ENCODE peak calls at places on chromosome 21, in six cellular contexts. H is HT1080; J is choroid plexus epithelial cell; P is stimulated activated CD4-positive, alpha-beta T cell treated with anti-CD3 and anti-CD28 coated beads, Interleukin-1b, Interleukin-23, amount 100 ng/mL, for 48 hours; C is amniotic stem cell; D is GDM1. W is an unnamed sample.
A peak's percentile ranks its signal among the peaks of the same experiment; 100 is the strongest.

GRCh38 chr21:41639336-41639735 is 127.5 kb downstream of the RIPK4 start:
- DNase-seq in H (no peak), J (no peak), P (no peak), C (no peak), D (no peak), W (no peak)

GRCh38 chr21:39885119-39885848 is 18.0 kb downstream of the PCP4 start:
- DNase-seq in H (no peak), J (no peak), P (no peak), C (no peak), D (no peak), W (no peak)

GRCh38 chr21:45297869-45298268 is 10.2 kb upstream of the POFUT2 start:
- DNase-seq in H (no peak), J (no peak), P (no peak), C (no peak), D (no peak), W (no peak)

GRCh38 chr21:45506836-45507522 is 35.3 kb downstream of the SLC19A1 start:
- DNase-seq in H (no peak), J (no peak), P (no peak), C (no peak), D (no peak), W (no peak)

GRCh38 chr21:46093668-46094400 is 4.1 kb upstream of the COL6A2 start:
- DNase-seq in H (no peak), J (no peak), P (no peak), C (no peak), D (no peak), W (no peak)

GRCh38 chr21:39575778-39576177 is 37.0 kb upstream of the B3GALT5 start:
- DNase-seq in H (peak; percentile 54), J (peak; percentile 31), P (no peak), C (no peak), D (no peak), W (no peak)

GRCh38 chr21:15094706-15095105 is 29.9 kb upstream of the NRIP1 start:
- DNase-seq in H (no peak), J (no peak), P (no peak), C (no peak), D (no peak), W (no peak)

GRCh38 chr21:18832950-18833349 is 429.4 kb upstream of the TMPRSS15 start:
- DNase-seq in H (peak; percentile 94), J (peak; percentile 77), P (no peak), C (no peak), D (no peak), W (no peak)

GRCh38 chr21:37367758-37368535 is 1.4 kb downstream of the DYRK1A start:
- DNase-seq in H (peak; percentile 57), J (peak; percentile 49), P (peak; percentile 33), C (no peak), D (no peak), W (peak; percentile 31)

GRCh38 chr21:38798081-38798480 is 7.6 kb upstream of the ETS2 start:
- DNase-seq in H (no peak), J (no peak), P (no peak), C (no peak), D (no peak), W (no peak)

GRCh38 chr21:29987762-29988161 is 48.0 kb upstream of the GRIK1 start:
- DNase-seq in H (no peak), J (no peak), P (no peak), C (no peak), D (no peak), W (no peak)

GRCh38 chr21:44253832-44254700 is 7.6 kb downstream of the DNMT3L start:
- DNase-seq in H (no peak), J (no peak), P (no peak), C (no peak), D (peak; percentile 23), W (no peak)

GRCh38 chr21:42187976-42188653 is 30.8 kb upstream of the ABCG1 start:
- DNase-seq in H (peak; percentile 42), J (peak; percentile 36), P (peak; percentile 82), C (no peak), D (peak; percentile 92), W (no peak)

GRCh38 chr21:16821588-16821987 is 691.3 kb upstream of the CXADR start:
- DNase-seq in H (no peak), J (peak; percentile 59), P (no peak), C (no peak), D (no peak), W (no peak)

GRCh38 chr21:46617267-46618051 is 12.6 kb upstream of the S100B start:
- DNase-seq in H (peak; percentile 48), J (peak; percentile 72), P (no peak), C (no peak), D (no peak), W (no peak)

GRCh38 chr21:46556802-46557201 is 48.1 kb downstream of the S100B start:
- DNase-seq in H (no peak), J (no peak), P (no peak), C (no peak), D (no peak), W (no peak)

GRCh38 chr21:15210235-15210678 is 145.5 kb upstream of the NRIP1 start:
- DNase-seq in H (peak; percentile 51), J (peak; percentile 27), P (no peak), C (no peak), D (no peak), W (no peak)

GRCh38 chr21:45615145-45615711 is 28.3 kb upstream of the PCBP3 start:
- DNase-seq in H (peak; percentile 44), J (no peak), P (peak; percentile 81), C (no peak), D (no peak), W (no peak)

GRCh38 chr21:45542667-45543370 is 579 bp upstream of the SLC19A1 start:
- DNase-seq in H (no peak), J (no peak), P (no peak), C (no peak), D (no peak), W (no peak)

GRCh38 chr21:42626171-42626570 is 27.2 kb upstream of the PDE9A start:
- DNase-seq in H (no peak), J (no peak), P (no peak), C (no peak), D (no peak), W (no peak)

GRCh38 chr21:21232320-21232719 is 234.1 kb downstream of the NCAM2 start:
- DNase-seq in H (peak; percentile 5), J (peak; percentile 88), P (no peak), C (peak; percentile 28), D (no peak), W (no peak)

GRCh38 chr21:43323244-43324005 is 103.5 kb downstream of the SIK1 start:
- DNase-seq in H (no peak), J (no peak), P (no peak), C (no peak), D (no peak), W (peak; percentile 79)

GRCh38 chr21:43369124-43369523 is 57.8 kb downstream of the SIK1 start:
- DNase-seq in H (peak; percentile 11), J (peak; percentile 36), P (no peak), C (no peak), D (no peak), W (peak; percentile 74)

W was measured in occipital lobe.